ENCODE peak calls at places on chromosomes 5 and 9, in nine cellular contexts. L is CD8-positive, alpha-beta T cell; M is cardiac muscle cell; K is fibroblast of the conjunctiva; B is foreskin fibroblast; A is fibroblast of lung; G is NCI-H2081; T is activated effector memory CD4-positive, alpha-beta T cell treated with Interleukin-2 at 50 U/mL for 16 hours; E is AG04450. Q is an unnamed sample.

GRCh38 chr5:125717209-125717608 is 706.0 kb upstream of the GRAMD2B start:
- DNase-seq in L (no peak), M (no peak), K (no peak), B (peak; percentile 85), A (peak; percentile 95), G (no peak), T (no peak), E (peak; percentile 77), Q (peak; percentile 39)

GRCh38 chr5:58921106-58921505 is 338.2 kb downstream of the RAB3C start:
- DNase-seq in L (no peak), M (no peak), K (no peak), B (no peak), A (peak; percentile 43), G (no peak), T (no peak), E (no peak), Q (no peak)

GRCh38 chr5:62576570-62577172 is 1.9 kb upstream of the LRRC70 start:
- DNase-seq in L (no peak), M (no peak), K (no peak), B (no peak), A (peak; percentile 2), G (no peak), T (no peak), E (no peak), Q (no peak)

GRCh38 chr5:116738948-116739339 is 164.3 kb upstream of the SEMA6A start:
- DNase-seq in L (no peak), M (no peak), K (peak; percentile 4), B (no peak), A (peak; percentile 6), G (no peak), T (no peak), E (no peak), Q (no peak)

GRCh38 chr9:113957778-113958430 is 81.8 kb downstream of the ZNF618 start:
- DNase-seq in L (no peak), M (no peak), K (peak; percentile 66), B (peak; percentile 91), A (peak; percentile 89), G (no peak), T (no peak), E (peak; percentile 60), Q (peak; percentile 89)

GRCh38 chr5:132747693-132748440 is 641 bp downstream of the CCNI2 start:
- DNase-seq in L (peak; percentile 77), M (peak; percentile 7), K (no peak), B (no peak), A (no peak), G (no peak), T (peak; percentile 61), E (no peak), Q (no peak)

GRCh38 chr5:1324719-1325190 is 20.1 kb downstream of the CLPTM1L start:
- DNase-seq in L (no peak), M (no peak), K (no peak), B (no peak), A (no peak), G (no peak), T (no peak), E (no peak), Q (no peak)

GRCh38 chr5:74040065-74040551 is 414.1 kb downstream of the ARHGEF28 start:
- DNase-seq in L (no peak), M (no peak), K (no peak), B (peak; percentile 84), A (peak; percentile 96), G (peak; percentile 16), T (no peak), E (peak; percentile 48), Q (peak; percentile 19)

GRCh38 chr5:141439411-141440141 is 9.3 kb downstream of the PCDHGA12 start:
- DNase-seq in L (no peak), M (no peak), K (no peak), B (no peak), A (peak; percentile 52), G (no peak), T (no peak), E (no peak), Q (no peak)

GRCh38 chr5:163696270-163696887 is 191.0 kb downstream of the MAT2B start:
- DNase-seq in L (no peak), M (peak; percentile 83), K (peak; percentile 55), B (peak; percentile 79), A (peak; percentile 83), G (peak; percentile 79), T (no peak), E (peak; percentile 69), Q (peak; percentile 60)

GRCh38 chr9:72203205-72203803 is 54.1 kb downstream of the GDA start:
- DNase-seq in L (no peak), M (peak; percentile 42), K (peak; percentile 2), B (peak; percentile 25), A (peak; percentile 7), G (peak; percentile 14), T (no peak), E (no peak), Q (peak; percentile 47)

GRCh38 chr9:133440884-133441283 is 18.7 kb downstream of the ADAMTS13 start:
- DNase-seq in L (no peak), M (no peak), K (no peak), B (no peak), A (no peak), G (no peak), T (no peak), E (no peak), Q (no peak)

GRCh38 chr5:159559337-159559736 is 229.1 kb upstream of the IL12B start:
- DNase-seq in L (no peak), M (no peak), K (no peak), B (no peak), A (no peak), G (no peak), T (no peak), E (no peak), Q (no peak)

GRCh38 chr5:168578006-168578405 is 1.2 kb downstream of the PANK3 start:
- DNase-seq in L (no peak), M (no peak), K (peak; percentile 5), B (peak; percentile 50), A (peak; percentile 36), G (no peak), T (no peak), E (no peak), Q (no peak)

GRCh38 chr5:95080026-95080425 is 204.9 kb downstream of the MCTP1 start:
- DNase-seq in L (no peak), M (no peak), K (no peak), B (peak; percentile 17), A (no peak), G (no peak), T (no peak), E (no peak), Q (no peak)

GRCh38 chr9:123028136-123028535 is 5.3 kb upstream of the GPR21 start:
- DNase-seq in L (no peak), M (no peak), K (no peak), B (no peak), A (no peak), G (no peak), T (no peak), E (no peak), Q (no peak)

GRCh38 chr9:93471135-93471534 is 17.8 kb upstream of the FAM120AOS start:
- DNase-seq in L (no peak), M (no peak), K (no peak), B (peak; percentile 27), A (peak; percentile 55), G (no peak), T (no peak), E (no peak), Q (no peak)

GRCh38 chr5:113663879-113664278 is 150.4 kb downstream of the YTHDC2 start:
- DNase-seq in L (no peak), M (peak; percentile 11), K (no peak), B (peak; percentile 25), A (peak; percentile 10), G (no peak), T (no peak), E (peak; percentile 13), Q (peak; percentile 19)

GRCh38 chr5:159316519-159317383 is 13.5 kb downstream of the IL12B start:
- DNase-seq in L (peak; percentile 53), M (peak; percentile 60), K (peak; percentile 54), B (peak; percentile 69), A (peak; percentile 57), G (peak; percentile 5), T (no peak), E (peak; percentile 32), Q (peak; percentile 22)

GRCh38 chr5:124570285-124571035 is 176.0 kb downstream of the ZNF608 start:
- DNase-seq in L (no peak), M (peak; percentile 42), K (no peak), B (peak; percentile 4), A (no peak), G (no peak), T (no peak), E (no peak), Q (no peak)

GRCh38 chr9:75866273-75866871 is 24.1 kb upstream of the PCSK5 start:
- DNase-seq in L (no peak), M (peak; percentile 67), K (peak; percentile 26), B (peak; percentile 71), A (peak; percentile 25), G (peak; percentile 56), T (no peak), E (no peak), Q (no peak)

GRCh38 chr9:134785325-134786108 is 95.1 kb upstream of the FCN2 start:
- DNase-seq in L (no peak), M (no peak), K (peak; percentile 10), B (no peak), A (peak; percentile 49), G (no peak), T (no peak), E (no peak), Q (no peak)

GRCh38 chr5:60332244-60333018 is 367.5 kb downstream of the DEPDC1B start:
- DNase-seq in L (no peak), M (no peak), K (no peak), B (peak; percentile 61), A (peak; percentile 62), G (no peak), T (no peak), E (no peak), Q (no peak)

GRCh38 chr9:94212091-94212490 is 47.0 kb upstream of the ZNF169 start:
- DNase-seq in L (no peak), M (no peak), K (no peak), B (no peak), A (peak; percentile 81), G (no peak), T (no peak), E (peak; percentile 20), Q (no peak)

GRCh38 chr5:7680260-7680659 is 170.7 kb downstream of the CFAP90 start:
- DNase-seq in L (no peak), M (no peak), K (no peak), B (no peak), A (peak; percentile 64), G (no peak), T (no peak), E (no peak), Q (no peak)

GRCh38 chr5:158874814-158875213 is 224.9 kb downstream of the EBF1 start:
- DNase-seq in L (no peak), M (no peak), K (no peak), B (no peak), A (no peak), G (no peak), T (no peak), E (no peak), Q (no peak)

GRCh38 chr5:127941646-127942045 is 141.9 kb upstream of the SLC12A2 start:
- DNase-seq in L (no peak), M (no peak), K (no peak), B (peak; percentile 59), A (peak; percentile 37), G (peak; percentile 8), T (no peak), E (no peak), Q (no peak)

Q was measured in HFF-Myc.